ENCODE peak calls at places on chromosomes 12 and 14, in five cellular contexts. G, Q, E, C and T are unnamed samples. For H3K4me1, the result is how much of the 10 kb centered on the place peaks cover.

GRCh38 chr12:7972734-7973488 is 36.9 kb upstream of the SLC2A3 start:
- DNase-seq in G (no peak), Q (no peak), E (no peak), C (no peak), T (no peak)

GRCh38 chr14:90629471-90629870 is 186.8 kb downstream of the TTC7B start:
- DNase-seq in G (no peak), Q (no peak), E (no peak), C (no peak), T (no peak)

GRCh38 chr12:102061096-102061555 is 665 bp downstream of the WASHC3 start:
- DNase-seq in G (no peak), Q (peak), E (no peak), C (no peak), T (no peak)

GRCh38 chr12:58159941-58160340 is 218.6 kb downstream of the ATP23 start:
- DNase-seq in G (no peak), Q (no peak), E (no peak), C (no peak), T (no peak)

GRCh38 chr12:95633671-95634465 is 82.6 kb upstream of the USP44 start:
- DNase-seq in G (no peak), Q (no peak), E (no peak), C (no peak), T (no peak)

GRCh38 chr14:54669759-54670630 is 103.1 kb downstream of the SAMD4A start:
- DNase-seq in G (no peak), Q (no peak), E (no peak), C (no peak), T (peak)

GRCh38 chr12:109612975-109613502 is 39.4 kb downstream of the MVK start:
- DNase-seq in G (no peak), Q (peak), E (no peak), C (no peak), T (no peak)

GRCh38 chr14:81710232-81710845 is 176.7 kb upstream of the SEL1L start:
- DNase-seq in G (no peak), Q (peak), E (no peak), C (no peak), T (peak)

GRCh38 chr14:105197274-105197673 is 16.2 kb upstream of the NUDT14 start:
- DNase-seq in G (no peak), Q (no peak), E (no peak), C (no peak), T (no peak)

GRCh38 chr12:110600254-110600653 is 13.7 kb upstream of the TCTN1 start:
- DNase-seq in G (no peak), Q (peak), E (no peak), C (no peak), T (no peak)

GRCh38 chr12:93422050-93422449 is 19.7 kb downstream of the UBE2N start:
- DNase-seq in G (no peak), Q (no peak), E (no peak), C (no peak), T (no peak)

DNA sequence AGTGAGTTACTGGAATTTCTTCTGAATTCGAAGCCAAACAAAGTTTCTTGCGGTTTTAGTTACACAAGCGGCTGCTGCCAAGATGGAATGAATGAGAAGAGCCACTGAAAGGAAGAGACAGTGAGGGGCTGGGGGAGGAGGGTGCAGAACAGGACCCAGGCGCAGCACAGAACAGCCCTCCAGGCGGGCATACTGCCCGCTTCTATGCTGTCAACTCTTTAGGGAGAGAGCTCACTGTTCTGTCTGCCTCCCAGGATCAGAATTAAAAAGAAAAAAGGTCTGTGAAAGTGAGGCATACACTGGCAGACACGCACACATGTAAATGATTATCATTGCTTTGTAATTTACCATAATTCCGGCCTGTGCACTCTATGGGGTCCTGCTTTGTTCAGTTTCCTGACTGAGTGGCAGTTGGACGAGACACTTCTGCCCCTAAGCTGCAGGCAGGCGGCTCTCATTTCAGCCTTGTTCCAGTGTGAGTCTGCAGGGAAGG is 231.6 kb downstream of the CACNA1C start:
- DNase-seq in G (no peak), Q (no peak), E (no peak), C (no peak), T (no peak)
- H3K4me1 ChIP-seq in G (under half), Q (under half), E (under half), C (under half), T (under half)

DNA sequence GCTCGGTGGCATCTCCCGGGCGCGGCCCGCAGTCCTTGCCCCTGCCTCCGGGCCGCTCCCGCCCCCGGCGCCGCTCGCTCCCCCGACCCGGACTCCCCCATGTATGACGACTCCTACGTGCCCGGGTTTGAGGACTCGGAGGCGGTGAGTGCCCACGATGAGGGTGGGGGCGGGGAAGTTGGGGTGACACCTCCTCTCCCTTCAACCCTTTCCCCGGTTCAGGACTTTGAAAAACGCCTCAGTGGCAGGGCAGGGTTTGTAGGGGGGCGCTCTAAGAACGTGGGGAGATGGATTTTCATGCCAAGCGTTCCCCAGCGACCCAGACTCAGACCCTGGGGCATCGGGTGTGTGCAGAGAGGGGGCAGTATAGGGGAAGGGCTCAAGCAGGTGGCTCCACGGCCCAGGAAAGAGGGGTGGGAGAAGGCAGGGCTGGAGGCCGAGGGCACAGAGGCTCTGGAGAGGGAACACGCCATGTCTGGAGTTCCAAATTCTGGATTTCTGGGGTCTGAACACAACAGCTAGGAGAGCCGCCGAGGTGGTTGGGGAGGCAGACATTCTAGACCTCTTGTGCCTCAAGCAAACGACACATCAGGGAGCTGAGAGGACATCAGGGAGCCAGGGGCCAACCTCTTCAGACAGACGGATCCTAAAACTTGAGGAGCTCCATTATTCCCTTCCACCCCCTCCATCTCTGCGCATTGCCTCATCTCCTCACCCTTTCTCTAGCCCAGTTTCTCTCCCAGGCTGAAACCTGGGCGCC is 715 bp downstream of the CACNB3 start:
- DNase-seq in G (no peak), Q (no peak), E (peak), C (peak), T (no peak)
- TF ChIP-seq CTCF in G (no peak), Q (peak), E (no peak), C (no peak), T (no peak)

DNA sequence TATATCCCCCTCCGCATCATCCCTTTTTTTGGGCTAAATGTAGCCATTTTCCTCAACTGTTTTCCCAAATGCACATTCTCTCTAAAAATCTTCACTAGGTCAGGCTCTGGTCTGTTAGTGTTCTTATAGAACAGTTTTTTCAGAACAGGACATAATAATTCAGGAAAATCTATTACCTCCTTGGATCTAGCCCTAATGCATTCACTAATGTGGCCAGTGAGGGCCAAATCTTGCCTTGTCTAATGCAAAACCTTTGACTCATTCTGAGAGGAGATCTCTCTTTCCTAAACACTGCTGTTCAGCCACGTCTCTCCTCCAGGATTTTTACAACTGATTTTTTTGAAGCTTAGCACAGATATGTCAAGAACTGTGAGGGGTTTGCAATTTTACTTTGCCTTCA is 15.5 kb downstream of the C14orf132 start:
- DNase-seq in G (no peak), Q (no peak), E (no peak), C (no peak), T (no peak)
- TF ChIP-seq POLR2A in G (no peak), Q (no peak), E (no peak), C (no peak), T (no peak)

DNA sequence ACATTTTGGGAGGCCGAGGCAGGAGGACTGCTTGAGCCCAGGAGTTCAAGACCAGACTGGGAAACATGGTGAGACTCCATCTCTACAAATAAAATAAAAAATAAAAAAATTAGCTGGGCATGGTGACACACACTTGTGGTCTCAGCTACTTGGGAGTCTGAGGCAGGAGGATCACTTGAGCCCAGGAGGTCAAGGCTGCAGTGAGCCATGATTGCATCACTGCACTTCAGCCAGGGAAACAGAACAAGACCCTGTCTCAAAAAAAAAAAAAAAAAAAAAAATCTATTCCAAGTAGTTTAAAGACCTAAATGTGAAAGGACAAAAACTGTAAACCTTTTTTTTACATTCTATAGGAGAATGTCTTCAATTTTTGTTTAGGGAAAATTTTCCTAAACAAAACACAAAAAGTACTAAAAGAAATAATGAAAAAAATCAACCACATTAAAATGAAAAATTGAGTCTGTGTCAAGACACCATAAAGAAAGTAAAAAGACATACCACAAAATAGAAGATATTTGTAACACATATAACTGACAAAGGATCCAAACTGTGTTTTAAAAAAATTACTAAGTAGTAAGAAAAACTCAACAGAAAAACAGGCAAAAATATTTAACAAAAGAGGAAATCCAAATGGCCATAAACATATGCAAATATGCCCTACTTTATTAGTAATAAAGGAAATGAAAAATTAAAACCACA is 17.0 kb downstream of the TMEM116 start:
- DNase-seq in G (no peak), Q (no peak), E (no peak), C (no peak), T (no peak)
- H3K4me1 ChIP-seq in G (under half), Q (under half), E (under half), C (under half), T (under half)

GRCh38 chr14:23114669-23115491 is 4.2 kb downstream of the CEBPE start:
- DNase-seq in G (no peak), Q (peak), E (no peak), C (no peak), T (no peak)
- TF ChIP-seq CTCF in G (no peak), Q (no peak), E (no peak), C (no peak), T (no peak)

DNA sequence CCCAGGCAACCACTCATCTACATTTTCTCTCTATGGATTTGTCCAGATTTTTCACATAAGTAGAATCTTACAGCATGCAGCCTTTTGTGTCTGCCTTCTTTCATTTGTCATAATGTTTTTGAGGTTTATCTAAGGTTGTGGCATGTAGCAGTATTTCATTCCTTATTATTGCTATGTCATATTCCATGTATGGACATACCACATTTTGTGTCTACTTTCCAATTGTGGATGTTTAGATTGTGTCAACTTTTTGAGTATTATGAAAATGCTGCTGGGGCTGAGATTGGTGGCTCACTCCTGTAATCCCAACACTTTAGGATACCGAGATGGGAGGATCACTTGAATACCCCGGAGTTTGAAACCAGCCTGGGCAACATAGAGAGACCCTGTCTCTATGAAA is 3.2 kb upstream of the ATXN2 start:
- DNase-seq in G (no peak), Q (no peak), E (no peak), C (no peak), T (no peak)
- TF ChIP-seq POLR2A in G (no peak), Q (no peak), E (no peak), C (no peak), T (no peak)

GRCh38 chr14:99233222-99234035 is 38.6 kb downstream of the BCL11B start:
- DNase-seq in G (no peak), Q (no peak), E (no peak), C (no peak), T (no peak)

GRCh38 chr14:99235578-99235977 is 36.4 kb downstream of the BCL11B start:
- DNase-seq in G (no peak), Q (no peak), E (no peak), C (no peak), T (no peak)

GRCh38 chr14:99236386-99237133 is 35.4 kb downstream of the BCL11B start:
- DNase-seq in G (no peak), Q (no peak), E (no peak), C (no peak), T (no peak)

GRCh38 chr14:99234366-99234765 is 37.6 kb downstream of the BCL11B start:
- DNase-seq in G (no peak), Q (no peak), E (no peak), C (no peak), T (no peak)

DNA sequence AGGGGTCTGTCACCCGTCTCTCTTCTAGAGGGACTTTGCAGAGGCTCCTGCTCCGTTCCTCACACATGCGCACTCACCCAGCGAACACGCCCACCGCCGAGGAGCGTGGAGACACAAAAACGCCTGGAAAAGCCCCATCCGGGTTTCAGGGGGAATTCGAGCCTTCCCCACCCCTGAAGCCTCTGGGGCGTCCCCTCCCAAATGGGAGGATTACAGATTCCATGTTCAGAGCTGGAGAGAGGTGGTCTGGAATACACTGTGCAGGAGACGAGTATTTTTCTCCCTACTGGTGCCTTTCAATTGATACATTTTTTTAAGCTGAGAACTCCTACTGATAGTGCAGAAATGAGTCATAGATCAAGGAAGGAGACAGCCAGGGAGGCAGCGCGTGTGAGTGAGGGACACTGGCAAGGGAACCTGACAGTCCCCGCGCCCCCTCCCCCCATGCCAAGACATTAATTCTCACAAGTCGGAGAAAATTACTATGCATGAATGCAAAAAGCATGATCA is 37.0 kb downstream of the BCL11B start:
- DNase-seq in G (no peak), Q (no peak), E (peak), C (no peak), T (no peak)
- H3K4me1 ChIP-seq in G (under half), Q (under half), E (under half), C (under half), T (under half)

DNA sequence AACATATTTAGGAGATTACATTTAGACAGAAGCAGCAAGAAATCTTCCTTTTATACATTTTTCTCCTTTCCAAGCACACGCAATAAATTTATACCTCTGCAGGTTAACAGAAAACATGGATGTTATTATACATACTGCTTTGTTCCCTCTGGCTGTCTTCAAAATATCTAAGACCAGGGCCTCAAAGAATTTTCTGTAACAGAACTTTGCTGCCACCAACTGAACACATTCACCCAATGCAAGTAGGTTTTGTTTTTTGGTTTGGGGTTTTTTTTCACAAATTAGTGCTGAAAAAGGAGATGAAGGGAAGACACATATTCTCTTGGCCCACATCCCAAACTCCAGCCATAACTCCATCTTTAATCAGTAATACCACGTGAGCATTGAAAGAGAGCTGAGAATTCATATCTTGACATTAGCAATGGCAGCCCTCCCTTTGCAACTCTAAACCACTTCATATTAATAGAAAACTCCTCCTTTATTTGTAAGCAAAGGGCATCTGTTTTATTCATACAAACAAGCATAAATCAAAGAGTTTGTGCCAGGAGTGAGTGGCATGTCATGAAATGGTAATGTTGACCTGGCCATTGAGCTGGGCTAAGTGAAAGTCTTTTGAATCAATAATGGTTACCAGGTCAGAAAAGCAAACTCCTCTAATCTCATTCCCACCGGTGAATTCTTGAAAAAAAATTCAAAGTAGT is 150.8 kb upstream of the FSCB start:
- DNase-seq in G (no peak), Q (peak), E (no peak), C (no peak), T (peak)
- TF ChIP-seq CTCF in G (peak), Q (peak), E (no peak), C (no peak), T (no peak)